ENCODE peak calls at places on chromosomes 3 and 15, in ten cellular contexts. B is EL; V is stimulated activated effector memory CD8-positive, alpha-beta T cell treated with anti-CD3 and anti-CD28 coated beads, Interleukin-12 subunit alpha, Interleukin-12 subunit beta, amount 100 ng/mL, for 72 hours; A is GM13977; G is AG09309; R is A172; H is GM19239; E is memory B cell; U is T-helper 2 cell; L is thoracic aorta. Z is an unnamed sample.
A peak's percentile ranks its signal among the peaks of the same experiment; 100 is the strongest.

GRCh38 chr15:60414016-60414682 is 16.4 kb upstream of the ANXA2 start:
- DNase-seq in G (no peak), B (peak; percentile 57), E (no peak), R (no peak), A (no peak), U (no peak), V (no peak), L (no peak), H (no peak), Z (no peak)

GRCh38 chr3:59006791-59007517 is 42.9 kb downstream of the CFAP20DC start:
- DNase-seq in L (no peak), B (no peak), R (peak; percentile 22), G (no peak), U (no peak), H (no peak), E (no peak), A (no peak), V (no peak), Z (peak; percentile 91)

GRCh38 chr3:152298393-152299242 is 29.9 kb downstream of the MBNL1 start:
- DNase-seq in U (peak; percentile 30), L (no peak), H (no peak), V (peak; percentile 83), B (peak; percentile 96), R (peak; percentile 74), A (peak; percentile 14), G (peak; percentile 98), E (peak; percentile 54), Z (peak; percentile 87)

GRCh38 chr3:13780432-13781173 is 99.3 kb downstream of the WNT7A start:
- DNase-seq in E (no peak), R (no peak), A (no peak), H (no peak), G (no peak), V (no peak), L (no peak), U (no peak), B (no peak), Z (peak; percentile 60)

GRCh38 chr3:17932372-17932771 is 189.9 kb upstream of the TBC1D5 start:
- DNase-seq in H (no peak), R (no peak), B (no peak), G (no peak), A (no peak), L (no peak), E (no peak), U (no peak), V (no peak), Z (no peak)

GRCh38 chr15:60758961-60759729 is 280.2 kb upstream of the ICE2 start:
- DNase-seq in B (peak; percentile 82), U (no peak), H (no peak), G (peak; percentile 86), A (no peak), V (no peak), L (no peak), E (no peak), R (peak; percentile 10), Z (no peak)

GRCh38 chr3:20930034-20930433 is 744.0 kb upstream of the SGO1 start:
- DNase-seq in L (no peak), V (no peak), A (no peak), B (peak; percentile 19), G (no peak), E (no peak), H (no peak), U (no peak), R (no peak), Z (no peak)

GRCh38 chr15:38560456-38560926 is 4.1 kb downstream of the RASGRP1 start:
- DNase-seq in G (no peak), V (peak; percentile 68), B (no peak), H (no peak), A (peak; percentile 32), L (no peak), E (no peak), U (no peak), R (no peak), Z (no peak)

GRCh38 chr3:64188810-64189560 is 36.3 kb downstream of the PRICKLE2 start:
- DNase-seq in U (no peak), B (peak; percentile 95), H (no peak), R (peak; percentile 97), E (no peak), A (no peak), L (peak; percentile 22), V (no peak), G (no peak), Z (no peak)

GRCh38 chr15:63510548-63510940 is 6.2 kb downstream of the USP3 start:
- DNase-seq in R (no peak), A (no peak), E (no peak), H (no peak), L (no peak), U (no peak), G (no peak), V (no peak), B (no peak), Z (no peak)

GRCh38 chr15:78565951-78566774 is 843 bp downstream of the CHRNA5 start:
- DNase-seq in U (no peak), H (peak; percentile 30), G (no peak), A (peak; percentile 30), L (no peak), E (no peak), V (no peak), B (peak; percentile 44), R (peak; percentile 33), Z (no peak)

GRCh38 chr3:32421185-32421584 is 29.5 kb downstream of the CMTM7 start:
- DNase-seq in G (no peak), H (no peak), V (no peak), R (no peak), A (no peak), B (no peak), L (no peak), E (no peak), U (no peak), Z (peak; percentile 57)

GRCh38 chr3:10367466-10367865 is 46.6 kb upstream of the SEC13 start:
- DNase-seq in E (no peak), L (no peak), B (no peak), H (no peak), G (no peak), U (no peak), R (no peak), V (no peak), A (no peak), Z (no peak)

GRCh38 chr3:113629941-113630340 is 66.5 kb downstream of the USF3 start:
- DNase-seq in L (no peak), R (no peak), U (no peak), B (no peak), V (no peak), A (no peak), E (no peak), H (no peak), G (no peak), Z (no peak)

GRCh38 chr3:16510620-16511319 is 2.7 kb downstream of the RFTN1 start:
- DNase-seq in B (no peak), A (no peak), R (no peak), L (no peak), H (no peak), G (no peak), U (no peak), V (no peak), E (no peak), Z (no peak)

GRCh38 chr3:32969656-32970055 is 18.2 kb downstream of the CCR4 start:
- DNase-seq in V (no peak), G (no peak), L (no peak), B (peak; percentile 13), U (no peak), A (no peak), R (no peak), E (no peak), H (no peak), Z (no peak)

GRCh38 chr3:195708626-195709481 is 11.9 kb upstream of the MUC20 start:
- DNase-seq in E (no peak), B (no peak), R (no peak), U (no peak), V (no peak), L (no peak), H (no peak), A (no peak), G (no peak), Z (no peak)

GRCh38 chr3:14879161-14879888 is 60.6 kb downstream of the FGD5 start:
- DNase-seq in L (no peak), A (no peak), B (no peak), V (no peak), E (no peak), H (no peak), R (peak; percentile 76), U (no peak), G (no peak), Z (no peak)

GRCh38 chr3:59540241-59540640 is 490.4 kb upstream of the CFAP20DC start:
- DNase-seq in R (no peak), L (no peak), A (no peak), U (no peak), H (no peak), E (no peak), V (no peak), B (peak; percentile 37), G (no peak), Z (no peak)

GRCh38 chr15:60745469-60745971 is 266.6 kb upstream of the ICE2 start:
- DNase-seq in B (peak; percentile 50), H (no peak), V (no peak), R (no peak), U (no peak), G (no peak), E (no peak), L (no peak), A (no peak), Z (no peak)

GRCh38 chr15:39665629-39666245 is 84.9 kb downstream of the THBS1 start:
- DNase-seq in L (no peak), G (no peak), U (no peak), V (no peak), B (no peak), E (no peak), R (no peak), A (no peak), H (no peak), Z (no peak)

GRCh38 chr3:15812183-15812582 is 14.4 kb upstream of the ANKRD28 start:
- DNase-seq in L (no peak), R (no peak), U (no peak), H (no peak), B (peak; percentile 27), A (no peak), G (no peak), V (no peak), E (peak; percentile 25), Z (no peak)

GRCh38 chr3:171309906-171310359 is 150.3 kb downstream of the TNIK start:
- DNase-seq in R (peak; percentile 31), L (no peak), U (no peak), V (no peak), E (no peak), G (peak; percentile 24), A (no peak), B (peak; percentile 75), H (no peak), Z (no peak)

GRCh38 chr15:42650208-42651066 is 75.0 kb downstream of the STARD9 start:
- DNase-seq in A (peak; percentile 68), G (peak; percentile 66), R (peak; percentile 76), B (peak; percentile 79), E (peak; percentile 26), H (peak; percentile 36), L (peak; percentile 28), V (peak; percentile 73), U (peak; percentile 10), Z (peak; percentile 57)

GRCh38 chr3:178062126-178062525 is 474.1 kb upstream of the KCNMB2 start:
- DNase-seq in A (no peak), V (no peak), E (no peak), L (no peak), R (no peak), G (no peak), H (no peak), B (no peak), U (no peak), Z (no peak)

GRCh38 chr15:51874751-51875644 is 45.5 kb downstream of the TMOD3 start:
- DNase-seq in L (peak; percentile 22), A (no peak), G (peak; percentile 88), U (no peak), E (no peak), H (no peak), R (peak; percentile 95), V (no peak), B (peak; percentile 98), Z (peak; percentile 74)

GRCh38 chr15:70111203-70112017 is 13.7 kb upstream of the TLE3 start:
- DNase-seq in V (no peak), A (no peak), U (no peak), R (peak; percentile 66), B (peak; percentile 66), E (no peak), H (no peak), L (no peak), G (peak; percentile 39), Z (peak; percentile 92)

GRCh38 chr3:188656196-188656982 is 502.4 kb downstream of the LPP start:
- DNase-seq in H (no peak), U (no peak), A (no peak), L (no peak), B (peak; percentile 44), E (no peak), R (no peak), V (no peak), G (peak; percentile 4), Z (no peak)

Z was measured in lower leg skin.